ENCODE peak calls at places on chromosomes 7 and 10, in eight cellular contexts. F is tibial artery; U is GM23338; O is stimulated activated CD8-positive, alpha-beta memory T cell treated with anti-CD3 and anti-CD28 coated beads, Interleukin-15, amount 100 ng/mL, for 1 hour; G is activated naive CD4-positive, alpha-beta T cell treated with anti-CD3 and anti-CD28 coated beads, Interleukin-2, amount 10 ng/mL, durations not matched to agents 7 days and 5 days; P is iPS DF 6.9; M is activated CD4-positive, alpha-beta T cell treated with anti-CD3 and anti-CD28 coated beads, Interleukin-2, amount 10 ng/mL, durations not matched to agents 7 days and 5 days; B is central memory CD8-positive, alpha-beta T cell. Z is an unnamed sample.

GRCh38 chr7:80921130-80921529 is 2.3 kb upstream of the SEMA3C start:
- DNase-seq in O (no peak), P (no peak), U (no peak), M (no peak), F (no peak), G (no peak), B (no peak), Z (no peak)

GRCh38 chr7:33904680-33905388 is 505 bp upstream of the BMPER start:
- DNase-seq in M (no peak), B (no peak), O (no peak), G (no peak), F (peak), U (peak), P (no peak), Z (no peak)

GRCh38 chr10:123007558-123008378 is 827 bp downstream of the IKZF5 start:
- DNase-seq in G (peak), P (no peak), F (peak), O (no peak), U (peak), M (peak), B (peak), Z (peak)

GRCh38 chr7:23469150-23469960 is 936 bp downstream of the IGF2BP3 start:
- DNase-seq in U (no peak), O (no peak), F (no peak), G (peak), B (no peak), M (peak), P (no peak), Z (peak)

GRCh38 chr10:71131508-71132088 is 80.8 kb upstream of the UNC5B start:
- DNase-seq in F (peak), M (no peak), O (no peak), B (no peak), P (no peak), U (no peak), G (no peak), Z (no peak)

GRCh38 chr7:150379590-150380379 is 655 bp downstream of the ZNF775 start:
- DNase-seq in U (no peak), B (no peak), P (no peak), M (peak), F (no peak), O (no peak), G (peak), Z (peak)

GRCh38 chr7:19369182-19369581 is 224.0 kb upstream of the FERD3L start:
- DNase-seq in G (no peak), O (no peak), M (no peak), B (no peak), F (no peak), P (no peak), U (peak), Z (no peak)

GRCh38 chr7:71777278-71777677 is 634.9 kb downstream of the CALN1 start:
- DNase-seq in P (no peak), F (no peak), U (no peak), G (no peak), O (no peak), M (no peak), B (no peak), Z (no peak)

GRCh38 chr7:67364441-67365017 is 367.9 kb downstream of the TYW1 start:
- DNase-seq in G (no peak), O (no peak), F (no peak), B (no peak), P (no peak), M (no peak), U (peak), Z (no peak)

GRCh38 chr7:4800926-4801838 is 25.8 kb downstream of the AP5Z1 start:
- DNase-seq in F (no peak), O (no peak), B (no peak), U (no peak), G (no peak), P (no peak), M (no peak), Z (no peak)

GRCh38 chr10:92640110-92640509 is 47.2 kb downstream of the KIF11 start:
- DNase-seq in F (no peak), U (no peak), P (no peak), B (no peak), O (no peak), G (no peak), M (no peak), Z (no peak)